ENCODE peak calls at places on chromosomes 13 and 19, in ten cellular contexts. L is HL-60; I is NCI-H748 treated with DMSO at 0.1 percent for 48 hours; S is Caki2; C is NCI-H187 treated with DMSO at 0.1 percent for 48 hours; Z is natural killer cell treated with Interleukin-12 subunit alpha and Interleukin-12 subunit beta and Interleukin-15 and Interleukin-18, amount 100 ng/mL, for 72 hours; G is progenitor cell of endocrine pancreas; F is epithelial cell of prostate; M is smooth muscle cell of the brain vasculature; D is NCI-H524 treated with DMSO at 0.1 percent for 48 hours. T is an unnamed sample.

GRCh38 chr13:102903659-102904407 is 58.0 kb downstream of the ERCC5 start:
- DNase-seq in L (no peak), I (no peak), S (peak; percentile 8), C (no peak), Z (no peak), G (no peak), F (no peak), M (no peak), D (no peak), T (no peak)

GRCh38 chr13:44768233-44768632 is 192.1 kb upstream of the TSC22D1 start:
- DNase-seq in L (no peak), I (no peak), S (no peak), C (no peak), Z (peak; percentile 76), G (no peak), F (no peak), M (no peak), D (no peak), T (no peak)

GRCh38 chr13:75771818-75772217 is 135.7 kb downstream of the LMO7 start:
- DNase-seq in L (no peak), I (no peak), S (peak; percentile 18), C (no peak), Z (no peak), G (no peak), F (no peak), M (no peak), D (no peak), T (no peak)

GRCh38 chr19:8343483-8343844 is 402 bp upstream of the KANK3 start:
- DNase-seq in L (no peak), I (no peak), S (no peak), C (no peak), Z (no peak), G (no peak), F (no peak), M (no peak), D (no peak), T (no peak)

GRCh38 chr13:23488442-23488841 is 54.9 kb upstream of the SACS start:
- DNase-seq in L (no peak), I (peak; percentile 99), S (peak; percentile 85), C (no peak), Z (no peak), G (no peak), F (peak; percentile 59), M (no peak), D (no peak), T (no peak)

GRCh38 chr13:98481511-98481951 is 95.4 kb downstream of the STK24 start:
- DNase-seq in L (no peak), I (no peak), S (no peak), C (no peak), Z (no peak), G (no peak), F (no peak), M (no peak), D (peak; percentile 56), T (no peak)

GRCh38 chr13:95296326-95296939 is 4.8 kb downstream of the ABCC4 start:
- DNase-seq in L (no peak), I (no peak), S (peak; percentile 37), C (no peak), Z (no peak), G (peak; percentile 33), F (no peak), M (no peak), D (no peak), T (peak; percentile 49)

GRCh38 chr13:43374621-43375020 is 351.2 kb downstream of the DNAJC15 start:
- DNase-seq in L (no peak), I (no peak), S (no peak), C (no peak), Z (no peak), G (no peak), F (no peak), M (peak; percentile 75), D (no peak), T (no peak)

GRCh38 chr19:42505066-42505465 is 23.2 kb downstream of the CEACAM1 start:
- DNase-seq in L (no peak), I (no peak), S (no peak), C (no peak), Z (no peak), G (no peak), F (no peak), M (no peak), D (no peak), T (no peak)

GRCh38 chr13:105272660-105273631 is 1262.5 kb downstream of the EFNB2 start:
- DNase-seq in L (peak; percentile 77), I (no peak), S (no peak), C (no peak), Z (no peak), G (no peak), F (no peak), M (no peak), D (no peak), T (no peak)

GRCh38 chr19:14770944-14771839 is 7.2 kb downstream of the ADGRE2 start:
- DNase-seq in L (no peak), I (no peak), S (no peak), C (no peak), Z (no peak), G (no peak), F (no peak), M (no peak), D (peak; percentile 18), T (no peak)

GRCh38 chr13:113751491-113751890 is 7.5 kb upstream of the TMEM255B start:
- DNase-seq in L (no peak), I (no peak), S (no peak), C (no peak), Z (no peak), G (no peak), F (no peak), M (no peak), D (no peak), T (no peak)

GRCh38 chr13:23510979-23511735 is 59.1 kb upstream of the TNFRSF19 start:
- DNase-seq in L (no peak), I (peak; percentile 35), S (peak; percentile 16), C (no peak), Z (no peak), G (no peak), F (no peak), M (no peak), D (peak; percentile 95), T (no peak)

T was measured in H54.